ENCODE peak calls at places on chromosomes 3 and 15, in five cellular contexts. W is GM12891, Y is HepG2, H is GM12878, R is H1. E is an unnamed sample.

GRCh38 chr15:71136159-71137137 is 21.2 kb downstream of the THSD4 start:
- DNase-seq in W (no peak), Y (no peak), H (no peak), R (no peak), E (no peak)

GRCh38 chr3:124118397-124118796 is 126.5 kb upstream of the ROPN1 start:
- DNase-seq in W (no peak), Y (no peak), H (no peak), R (no peak), E (no peak)

GRCh38 chr15:44066211-44066827 is 128.8 kb downstream of the FRMD5 start:
- DNase-seq in W (peak), Y (peak), H (peak), R (peak), E (peak)

GRCh38 chr3:170643831-170644230 is 58.0 kb upstream of the SLC7A14 start:
- DNase-seq in W (no peak), Y (no peak), H (no peak), R (no peak), E (no peak)

GRCh38 chr3:102092617-102093466 is 243.5 kb downstream of the NFKBIZ start:
- DNase-seq in W (no peak), Y (no peak), H (no peak), R (no peak), E (no peak)

GRCh38 chr3:113111308-113111707 is 100.0 kb upstream of the BOC start:
- DNase-seq in W (no peak), Y (no peak), H (no peak), R (no peak), E (no peak)

GRCh38 chr3:169286992-169287391 is 376.5 kb downstream of the MECOM start:
- DNase-seq in W (no peak), Y (no peak), H (no peak), R (no peak), E (no peak)

GRCh38 chr3:78177780-78178179 is 1137.9 kb downstream of the ROBO2 start:
- DNase-seq in W (no peak), Y (no peak), H (no peak), R (no peak), E (no peak)

GRCh38 chr3:53254190-53254809 is 1.5 kb downstream of the TKT start:
- DNase-seq in W (no peak), Y (no peak), H (no peak), R (no peak), E (no peak)

DNA sequence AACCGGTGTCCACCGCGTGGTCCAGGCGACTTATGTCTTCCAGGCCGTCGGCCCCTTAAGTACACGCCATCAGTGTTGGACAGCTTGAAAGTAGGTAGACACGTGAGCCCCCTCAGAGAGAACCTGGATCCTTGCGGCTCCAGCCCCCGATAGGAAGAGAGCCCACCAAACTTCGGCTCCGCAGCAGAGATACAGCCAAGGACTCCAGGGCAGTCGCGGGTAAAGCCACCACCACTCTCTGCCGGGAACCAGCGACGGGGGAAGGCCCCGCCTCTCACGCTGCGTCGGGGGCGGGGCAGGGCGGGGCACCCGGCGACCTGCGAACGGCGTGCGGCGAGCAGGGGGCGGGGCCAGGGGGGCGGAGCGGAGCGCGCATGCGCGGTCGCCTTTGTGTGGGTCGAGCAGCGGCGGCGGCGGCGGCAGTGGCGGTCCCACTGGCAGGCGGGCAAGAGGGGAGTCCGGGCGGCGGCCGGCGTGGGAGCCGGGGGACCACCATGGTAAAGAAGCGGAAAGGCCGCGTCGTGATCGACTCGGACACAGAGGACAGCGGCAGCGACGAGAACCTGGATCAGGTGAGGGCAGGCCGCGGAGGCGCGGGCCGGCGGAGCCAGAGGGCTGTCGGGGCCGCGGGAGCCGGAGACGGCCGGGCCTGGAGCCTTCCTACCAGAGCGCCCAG is at the start of gene RTF1:
- DNase-seq in W (peak), Y (peak), H (peak), R (peak), E (peak)
- TF ChIP-seq POLR2A in W (peak), Y (peak), H (peak), R (peak), E (peak)

GRCh38 chr3:185335799-185336198 is 27.1 kb upstream of the MAP3K13 start:
- DNase-seq in W (no peak), Y (peak), H (no peak), R (no peak), E (no peak)

GRCh38 chr3:185330238-185330637 is 32.7 kb upstream of the MAP3K13 start:
- DNase-seq in W (no peak), Y (no peak), H (no peak), R (no peak), E (no peak)

GRCh38 chr3:185328324-185329004 is 34.5 kb upstream of the MAP3K13 start:
- DNase-seq in W (no peak), Y (peak), H (no peak), R (no peak), E (no peak)

GRCh38 chr3:185330644-185331043 is 32.3 kb upstream of the MAP3K13 start:
- DNase-seq in W (no peak), Y (no peak), H (no peak), R (no peak), E (no peak)

DNA sequence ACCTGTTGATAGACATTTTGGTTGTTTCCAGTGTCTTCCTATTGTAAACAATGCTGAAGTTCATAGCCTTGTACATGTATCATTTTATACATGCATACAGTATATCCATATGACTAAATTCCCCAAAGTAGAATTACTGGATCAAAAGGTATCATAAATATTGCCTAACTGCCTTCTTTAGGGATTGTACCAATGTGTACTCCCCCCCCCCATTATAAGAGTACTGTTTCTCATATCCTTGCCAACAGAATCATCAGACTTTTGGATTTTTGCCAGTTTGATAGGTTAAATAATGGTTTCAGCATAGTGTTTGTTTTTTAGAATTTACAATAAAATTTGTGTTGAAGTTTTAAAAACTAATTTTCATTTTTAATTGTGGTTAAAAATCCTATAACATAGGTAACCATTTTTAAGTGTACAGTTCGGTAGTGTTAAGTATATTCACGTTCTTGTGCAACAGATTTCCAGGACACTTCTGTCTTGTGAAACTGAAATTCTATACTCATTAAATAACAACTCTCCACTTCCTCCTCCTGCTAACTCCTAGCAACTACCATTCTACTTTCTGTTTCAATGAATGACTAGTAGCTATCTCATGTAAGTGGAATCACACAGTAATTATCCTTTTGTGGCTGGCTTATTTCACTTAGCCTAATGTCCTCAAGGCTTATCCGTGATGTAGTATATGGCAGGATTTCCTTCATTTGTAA is 30.8 kb upstream of the MAP3K13 start:
- DNase-seq in W (no peak), Y (peak), H (peak), R (no peak), E (no peak)
- TF ChIP-seq TAF1 in W (no peak), Y (no peak), H (no peak), R (no peak), E (no peak)

DNA sequence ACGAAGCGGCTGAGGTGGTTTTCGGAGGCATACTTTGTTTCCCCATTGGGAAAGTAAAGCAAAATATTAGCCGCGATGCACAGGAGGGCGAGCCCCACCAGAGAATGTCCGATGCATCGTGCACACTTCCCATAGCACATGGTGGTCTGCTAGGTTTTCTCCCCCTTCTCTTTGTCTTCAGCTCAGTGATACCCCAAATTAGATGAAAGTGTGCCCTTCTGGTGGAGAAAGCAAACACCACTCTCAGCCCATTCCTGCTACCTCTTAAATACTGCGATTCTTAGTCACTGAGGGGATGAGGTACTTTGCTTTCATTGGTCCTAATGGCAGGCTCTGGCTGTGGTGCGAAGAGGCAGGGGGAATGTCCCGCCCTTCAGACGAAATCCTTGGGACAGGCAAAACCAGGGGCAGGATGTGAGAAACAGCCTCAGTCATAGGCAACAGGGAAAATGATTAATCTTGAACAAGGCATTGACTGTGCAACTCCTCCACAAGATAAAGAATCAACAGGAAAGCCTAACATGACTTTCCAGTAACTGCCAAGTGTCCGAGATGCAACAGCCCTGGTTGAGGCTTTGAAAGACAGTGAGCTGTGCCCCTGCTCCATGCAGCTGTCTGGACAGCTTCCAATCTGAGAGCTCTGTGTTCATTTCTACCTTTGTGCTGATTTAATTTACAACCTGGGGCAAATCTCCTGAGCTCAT is at the start of gene TM4SF1:
- DNase-seq in W (no peak), Y (peak), H (no peak), R (no peak), E (no peak)
- TF ChIP-seq POLR2A in W (no peak), Y (peak), H (no peak), R (no peak), E (no peak)

DNA sequence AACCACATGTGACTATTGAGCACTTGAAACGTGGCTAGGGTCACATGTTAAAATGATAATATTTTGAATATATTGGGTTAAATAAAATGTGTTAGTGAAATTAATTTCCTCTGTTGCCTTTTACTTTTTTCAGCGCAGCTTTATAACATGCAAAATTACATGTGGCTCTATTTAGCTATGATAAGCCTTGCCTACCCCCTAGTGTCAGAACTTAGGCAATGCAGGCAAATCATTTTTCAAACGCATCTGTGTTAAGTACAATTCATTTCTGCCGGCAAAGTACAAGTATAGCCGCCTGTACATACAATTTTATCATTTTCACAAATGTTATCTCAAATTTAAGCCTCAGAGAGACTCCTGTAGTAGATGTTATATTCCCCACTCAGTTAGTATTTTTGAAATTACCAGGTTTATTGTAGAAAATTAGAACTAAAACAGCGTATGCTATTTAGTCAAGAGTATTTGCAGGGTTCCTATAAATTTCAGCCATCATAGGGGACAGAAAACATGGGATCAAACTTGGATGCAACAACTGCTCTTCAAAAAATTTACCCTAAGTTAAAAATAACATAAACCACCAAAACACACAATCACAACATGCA is 56.1 kb downstream of the TAFA4 start:
- DNase-seq in W (no peak), Y (peak), H (peak), R (peak), E (no peak)
- TF ChIP-seq TAF1 in W (no peak), Y (no peak), H (no peak), R (no peak), E (no peak)

GRCh38 chr15:41116116-41116871 is at the start of gene INO80:
- DNase-seq in W (peak), Y (peak), H (peak), R (peak), E (peak)

GRCh38 chr15:41116872-41117242 is 777 bp upstream of the INO80 start:
- DNase-seq in W (no peak), Y (no peak), H (no peak), R (no peak), E (no peak)

GRCh38 chr15:41115088-41115651 is 910 bp downstream of the INO80 start:
- DNase-seq in W (no peak), Y (peak), H (peak), R (no peak), E (no peak)

DNA sequence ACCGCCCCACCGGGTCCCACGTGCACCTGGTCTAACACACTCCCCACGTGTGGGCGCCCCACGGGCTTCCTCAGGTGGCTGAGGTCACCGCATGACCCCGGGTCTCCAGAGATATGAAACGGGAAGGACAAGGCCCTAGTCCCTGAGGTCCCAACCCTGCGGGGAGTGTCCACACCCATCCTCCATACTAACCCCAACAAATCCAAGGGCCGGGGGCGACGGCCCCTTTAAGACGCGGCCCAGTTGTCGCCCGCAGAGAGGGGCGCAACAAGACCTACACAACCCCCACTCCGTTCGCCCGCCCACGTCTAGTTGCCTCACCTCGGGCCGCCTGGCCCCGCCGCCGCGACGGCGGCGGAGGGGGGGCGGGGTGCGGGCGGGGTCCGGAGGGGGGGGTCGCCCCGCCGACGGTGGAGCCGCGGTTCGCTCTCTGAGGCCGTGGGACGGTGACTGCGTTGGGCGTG is 396 bp downstream of the INO80 start:
- DNase-seq in W (peak), Y (peak), H (no peak), R (no peak), E (peak)
- TF ChIP-seq POLR2A in W (no peak), Y (peak), H (no peak), R (no peak), E (no peak)

GRCh38 chr15:65653341-65653740 is 31.6 kb downstream of the SLC24A1 start:
- DNase-seq in W (no peak), Y (no peak), H (no peak), R (no peak), E (no peak)
- TF ChIP-seq TAF1 in W (no peak), Y (no peak), H (no peak), R (no peak), E (no peak)

GRCh38 chr3:108100906-108101305 is 10.1 kb upstream of the CD47 start:
- DNase-seq in W (peak), Y (no peak), H (peak), R (no peak), E (peak)

GRCh38 chr3:108097326-108098035 is 6.7 kb upstream of the CD47 start:
- DNase-seq in W (no peak), Y (no peak), H (no peak), R (no peak), E (no peak)

GRCh38 chr3:108102420-108103039 is 11.7 kb upstream of the CD47 start:
- DNase-seq in W (no peak), Y (no peak), H (no peak), R (no peak), E (no peak)

GRCh38 chr3:108099203-108099602 is 8.4 kb upstream of the CD47 start:
- DNase-seq in W (no peak), Y (no peak), H (no peak), R (no peak), E (no peak)

DNA sequence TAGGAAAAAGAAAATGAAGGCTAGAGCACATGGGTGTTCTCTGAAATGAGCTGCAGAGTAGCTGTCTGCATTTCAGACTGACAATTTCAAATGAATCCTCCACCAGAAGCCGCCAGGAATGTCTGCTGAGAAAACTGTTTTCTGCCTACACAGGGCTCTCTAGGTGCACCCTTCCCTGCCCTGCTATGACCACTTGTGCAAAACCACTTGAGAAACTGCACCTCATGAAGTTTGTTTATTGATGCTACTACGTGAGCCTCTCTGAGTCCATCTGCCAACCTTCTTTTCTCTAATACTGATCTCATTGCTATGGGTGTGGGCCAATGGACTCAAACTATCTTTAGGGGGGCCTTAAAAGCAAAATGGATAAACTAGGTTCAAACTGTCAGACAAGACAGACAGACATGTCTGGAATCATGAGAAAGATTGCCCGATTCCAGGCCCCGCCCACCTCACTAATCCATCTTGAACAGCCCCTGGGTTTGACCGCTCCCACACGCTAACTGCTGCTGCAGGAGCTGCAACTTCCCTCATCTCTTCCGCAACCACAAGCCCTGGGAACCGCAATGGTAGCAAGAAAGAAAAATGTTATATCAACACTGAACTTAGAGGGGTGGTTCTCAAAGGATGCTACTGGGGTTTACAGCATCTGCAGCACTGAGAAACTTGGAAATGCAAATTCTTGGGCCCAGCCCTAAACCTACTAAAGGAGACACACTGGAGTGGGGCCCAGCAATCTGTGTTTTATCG is 9.0 kb upstream of the CD47 start:
- DNase-seq in W (no peak), Y (no peak), H (no peak), R (no peak), E (no peak)
- TF ChIP-seq POLR2A in W (no peak), Y (no peak), H (no peak), R (no peak), E (no peak)

GRCh38 chr3:17969985-17970568 is 227.6 kb upstream of the TBC1D5 start:
- DNase-seq in W (no peak), Y (no peak), H (no peak), R (no peak), E (no peak)

GRCh38 chr3:17967953-17968352 is 225.5 kb upstream of the TBC1D5 start:
- DNase-seq in W (no peak), Y (no peak), H (no peak), R (no peak), E (no peak)

GRCh38 chr3:17969244-17969643 is 226.8 kb upstream of the TBC1D5 start:
- DNase-seq in W (no peak), Y (no peak), H (no peak), R (no peak), E (no peak)

GRCh38 chr3:17965331-17965730 is 222.9 kb upstream of the TBC1D5 start:
- DNase-seq in W (no peak), Y (no peak), H (no peak), R (no peak), E (no peak)

GRCh38 chr3:17967111-17967510 is 224.7 kb upstream of the TBC1D5 start:
- DNase-seq in W (no peak), Y (no peak), H (no peak), R (no peak), E (no peak)
- TF ChIP-seq TAF1 in W (no peak), Y (no peak), H (no peak), R (no peak), E (no peak)

DNA sequence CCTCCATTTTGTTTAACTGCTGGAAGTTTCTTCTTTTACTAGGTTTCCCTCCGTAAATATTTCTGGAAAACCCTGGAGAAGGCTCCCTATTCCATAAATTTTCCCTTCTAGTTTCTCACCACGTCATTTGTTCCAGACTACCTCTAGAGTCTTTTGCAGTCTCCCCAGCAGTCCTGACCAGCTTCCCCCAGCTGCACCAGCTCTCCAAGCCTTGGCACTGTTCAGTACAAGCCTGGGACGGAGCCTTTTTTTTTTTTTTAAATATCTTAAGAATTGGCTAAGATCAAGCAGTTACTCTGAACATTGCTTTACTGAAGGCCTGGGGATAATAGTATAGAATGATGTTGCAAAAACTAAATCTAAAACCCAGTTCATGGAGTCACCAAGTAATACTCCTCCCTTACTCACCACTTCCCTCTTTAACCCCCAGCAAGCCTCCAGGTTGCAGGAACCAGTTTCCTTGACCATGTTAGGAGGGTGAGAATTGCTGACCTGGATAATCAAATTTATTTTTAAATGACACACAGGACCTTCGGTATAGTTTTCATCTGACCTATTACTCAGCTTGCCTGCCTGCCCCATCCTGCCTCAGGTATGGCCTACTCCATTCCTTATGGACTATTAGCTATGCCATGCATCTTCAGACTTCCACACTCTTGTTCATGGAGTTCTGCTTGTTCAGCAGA is 723 bp downstream of the RTP4 start:
- DNase-seq in W (no peak), Y (no peak), H (no peak), R (no peak), E (peak)
- TF ChIP-seq POLR2A in W (no peak), Y (no peak), H (no peak), R (no peak), E (no peak)

E was measured in GM12892.